ENCODE peak calls at places on chromosomes 1 and 21, in eight cellular contexts. E is uterus; B is heart right ventricle; Z is RWPE1; F is CD8-positive, alpha-beta T cell; P is GM12865; U is neural progenitor cell; G is AG04450. Q is an unnamed sample.

GRCh38 chr1:164611754-164612642 is 53.0 kb downstream of the PBX1 start:
- DNase-seq in U (peak), B (peak), P (no peak), G (peak), Z (peak), F (no peak), E (no peak), Q (no peak)

GRCh38 chr21:34020934-34021553 is 52.3 kb upstream of the MRPS6 start:
- DNase-seq in B (no peak), G (no peak), U (no peak), F (no peak), E (no peak), Z (no peak), P (no peak), Q (no peak)

GRCh38 chr1:203404546-203404945 is 53.6 kb upstream of the FMOD start:
- DNase-seq in E (no peak), B (no peak), U (no peak), G (no peak), Z (no peak), F (no peak), P (no peak), Q (no peak)

GRCh38 chr1:147292635-147293251 is 50.3 kb downstream of the CHD1L start:
- DNase-seq in P (no peak), B (no peak), Z (no peak), E (no peak), G (peak), U (no peak), F (no peak), Q (no peak)

GRCh38 chr1:15856888-15857287 is 9.4 kb downstream of the SPEN start:
- DNase-seq in Z (no peak), P (no peak), U (no peak), F (no peak), E (no peak), B (no peak), G (no peak), Q (no peak)

GRCh38 chr1:94579876-94580294 is 38.3 kb upstream of the F3 start:
- DNase-seq in F (no peak), Z (peak), P (no peak), G (peak), U (no peak), B (no peak), E (no peak), Q (no peak)

GRCh38 chr1:171655215-171656116 is 3.0 kb upstream of the MYOC start:
- DNase-seq in B (peak), E (peak), P (peak), U (peak), Z (no peak), F (peak), G (no peak), Q (peak)

GRCh38 chr1:21326861-21327344 is 36.6 kb upstream of the ECE1 start:
- DNase-seq in B (no peak), G (no peak), E (peak), U (peak), Z (no peak), F (no peak), P (no peak), Q (no peak)

GRCh38 chr1:216193839-216194443 is 229.3 kb downstream of the USH2A start:
- DNase-seq in B (no peak), G (no peak), E (no peak), Z (no peak), P (no peak), U (no peak), F (no peak), Q (no peak)

GRCh38 chr1:200258447-200259375 is 151.1 kb downstream of the ZNF281 start:
- DNase-seq in U (no peak), B (no peak), Z (peak), E (no peak), P (peak), F (no peak), G (no peak), Q (no peak)

GRCh38 chr1:99738858-99739465 is 27.5 kb downstream of the FRRS1 start:
- DNase-seq in U (no peak), B (no peak), F (no peak), Z (no peak), P (no peak), E (no peak), G (no peak), Q (no peak)

GRCh38 chr1:210250998-210251679 is 18.5 kb downstream of the SERTAD4 start:
- DNase-seq in U (peak), E (peak), G (no peak), F (no peak), B (peak), P (peak), Z (peak), Q (no peak)

GRCh38 chr1:204359474-204360255 is at the start of gene PLEKHA6:
- DNase-seq in G (no peak), E (peak), F (no peak), P (no peak), Z (no peak), B (peak), U (peak), Q (no peak)

GRCh38 chr1:171743014-171743870 is 1.4 kb upstream of the VAMP4 start:
- DNase-seq in F (no peak), P (no peak), E (no peak), G (peak), U (no peak), B (no peak), Z (peak), Q (peak)

GRCh38 chr1:147600119-147601111 is 59.1 kb downstream of the BCL9 start:
- DNase-seq in B (no peak), Z (peak), P (peak), G (no peak), F (no peak), E (no peak), U (no peak), Q (peak)

GRCh38 chr1:27166929-27167328 is 12.0 kb upstream of the SLC9A1 start:
- DNase-seq in B (no peak), F (no peak), G (no peak), E (no peak), Z (no peak), U (no peak), P (no peak), Q (no peak)

GRCh38 chr1:116498789-116499628 is 71.8 kb downstream of the CD58 start:
- DNase-seq in F (peak), E (peak), B (peak), U (peak), G (no peak), P (peak), Z (peak), Q (peak)

GRCh38 chr1:223659711-223660110 is 5.8 kb downstream of the CAPN8 start:
- DNase-seq in E (no peak), G (no peak), P (no peak), B (no peak), F (no peak), U (no peak), Z (no peak), Q (no peak)

GRCh38 chr1:41500378-41500777 is 15.9 kb upstream of the EDN2 start:
- DNase-seq in Z (peak), F (no peak), G (no peak), U (no peak), E (peak), B (no peak), P (no peak), Q (no peak)

GRCh38 chr1:180953791-180954721 is 41.4 kb downstream of the KIAA1614 start:
- DNase-seq in B (peak), F (peak), E (peak), Z (peak), P (peak), G (peak), U (no peak), Q (no peak)

GRCh38 chr1:150150511-150151021 is 850 bp downstream of the PLEKHO1 start:
- DNase-seq in E (peak), P (no peak), F (peak), G (no peak), U (peak), Z (no peak), B (peak), Q (no peak)

GRCh38 chr1:27525296-27526271 is 35.6 kb upstream of the WASF2 start:
- DNase-seq in G (no peak), Z (peak), B (peak), E (peak), U (peak), P (peak), F (peak), Q (peak)

GRCh38 chr1:153538315-153538821 is 2.4 kb downstream of the S100A5 start:
- DNase-seq in F (no peak), Z (no peak), G (no peak), B (no peak), E (no peak), P (peak), U (peak), Q (no peak)

GRCh38 chr1:161258439-161259386 is at the start of gene PCP4L1:
- DNase-seq in Z (peak), U (peak), E (no peak), B (peak), G (no peak), F (peak), P (peak), Q (no peak)

GRCh38 chr1:30759718-30760281 is 2.2 kb upstream of the LAPTM5 start:
- DNase-seq in G (no peak), P (peak), B (no peak), U (no peak), Z (no peak), F (peak), E (no peak), Q (no peak)

GRCh38 chr1:47477595-47478080 is 39.8 kb downstream of the FOXD2 start:
- DNase-seq in F (no peak), Z (peak), U (no peak), P (no peak), B (no peak), G (no peak), E (no peak), Q (no peak)

GRCh38 chr1:55288245-55288644 is 73.1 kb upstream of the USP24 start:
- DNase-seq in Z (no peak), B (peak), U (no peak), P (peak), F (no peak), G (no peak), E (no peak), Q (no peak)

GRCh38 chr1:175262646-175263045 is 70.1 kb upstream of the KIAA0040 start:
- DNase-seq in E (no peak), G (no peak), U (no peak), Z (peak), B (no peak), F (no peak), P (no peak), Q (no peak)

GRCh38 chr1:221777434-221778072 is 35.7 kb upstream of the DUSP10 start:
- DNase-seq in U (no peak), B (no peak), F (peak), Z (no peak), E (no peak), P (peak), G (no peak), Q (no peak)

GRCh38 chr21:33286600-33287456 is 20.7 kb downstream of the IL10RB start:
- DNase-seq in U (no peak), F (no peak), B (peak), G (no peak), P (no peak), E (peak), Z (peak), Q (no peak)

GRCh38 chr1:227917081-227917950 is 30.4 kb downstream of the WNT9A start:
- DNase-seq in E (no peak), F (no peak), B (no peak), U (peak), Z (no peak), P (no peak), G (no peak), Q (no peak)

GRCh38 chr1:218456449-218456848 is 111.3 kb downstream of the TGFB2 start:
- DNase-seq in U (no peak), B (no peak), F (no peak), E (no peak), Z (no peak), P (peak), G (no peak), Q (no peak)

GRCh38 chr1:185348296-185348695 is 31.3 kb upstream of the IVNS1ABP start:
- DNase-seq in U (no peak), G (no peak), F (no peak), E (no peak), B (no peak), P (no peak), Z (no peak), Q (no peak)

GRCh38 chr1:161484613-161485012 is 20.6 kb upstream of the FCGR2A start:
- DNase-seq in G (no peak), B (no peak), Z (no peak), F (no peak), U (no peak), E (no peak), P (peak), Q (no peak)

GRCh38 chr1:205456868-205457724 is 1.3 kb upstream of the BLACAT1 start:
- DNase-seq in U (peak), G (no peak), Z (no peak), F (no peak), E (no peak), P (no peak), B (no peak), Q (no peak)

GRCh38 chr1:91830242-91831131 is 55.5 kb downstream of the TGFBR3 start:
- DNase-seq in G (peak), E (peak), U (no peak), B (peak), F (no peak), Z (no peak), P (no peak), Q (no peak)

GRCh38 chr1:156123356-156124196 is 9.1 kb downstream of the LMNA start:
- DNase-seq in E (peak), G (peak), F (peak), Z (peak), P (peak), U (peak), B (peak), Q (peak)

GRCh38 chr1:87039096-87039495 is 124.7 kb downstream of the HS2ST1 start:
- DNase-seq in P (no peak), G (no peak), E (no peak), U (no peak), B (no peak), F (no peak), Z (no peak), Q (no peak)

DNA sequence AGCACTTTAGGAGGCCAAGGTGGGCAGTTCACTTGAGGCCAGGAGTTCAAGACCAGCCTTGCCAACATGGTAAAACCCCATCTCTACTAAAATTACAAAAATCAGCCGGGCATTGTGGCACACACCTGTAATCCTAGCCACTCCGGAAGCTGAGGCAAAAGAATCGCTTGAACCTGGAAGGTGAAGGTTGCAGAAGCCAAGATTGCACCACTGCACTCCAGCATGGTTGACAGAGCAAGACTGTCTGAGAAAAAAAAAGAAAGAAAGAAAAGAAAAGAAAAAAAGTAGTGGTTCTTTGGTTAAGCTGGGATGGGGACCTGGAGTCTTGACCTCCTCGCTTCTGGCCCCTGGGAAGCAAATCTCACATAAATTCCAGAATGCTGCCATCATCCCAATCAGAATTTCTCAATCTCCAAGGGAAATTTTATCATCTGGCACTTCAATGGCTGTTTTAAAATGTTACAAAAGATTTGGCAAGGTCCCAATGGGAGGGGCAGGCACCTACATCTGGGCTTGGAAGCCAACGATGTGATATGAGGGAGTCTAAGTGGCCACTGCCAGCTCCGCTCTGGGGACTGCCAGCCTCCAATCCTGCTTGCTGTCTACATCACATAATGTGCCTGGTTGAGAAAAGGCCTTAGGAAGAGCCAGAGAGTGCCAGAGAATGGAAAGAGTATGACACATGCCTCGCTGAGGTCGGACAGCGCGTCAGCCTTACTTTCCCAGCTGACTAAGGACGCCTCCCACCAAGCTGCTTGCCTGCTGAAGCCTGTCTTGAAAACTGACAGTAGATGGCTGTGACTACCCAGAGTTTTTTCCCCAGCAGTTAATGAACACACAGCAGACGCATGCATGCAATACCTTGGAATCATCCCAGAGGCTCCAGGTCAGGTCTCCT is 42.1 kb upstream of the SRP9 start:
- DNase-seq in F (no peak), U (peak), B (peak), Z (peak), E (peak), P (no peak), G (peak), Q (no peak)
- TF ChIP-seq CTCF in F (no peak), U (no peak), B (no peak), Z (no peak), E (no peak), P (no peak), G (no peak), Q (no peak)

GRCh38 chr1:197363855-197364254 is 95.8 kb downstream of the CRB1 start:
- DNase-seq in E (no peak), U (no peak), P (no peak), F (no peak), B (no peak), G (no peak), Z (no peak), Q (no peak)
- TF ChIP-seq CTCF in E (no peak), U (no peak), P (no peak), F (no peak), B (no peak), G (no peak), Z (no peak), Q (no peak)

DNA sequence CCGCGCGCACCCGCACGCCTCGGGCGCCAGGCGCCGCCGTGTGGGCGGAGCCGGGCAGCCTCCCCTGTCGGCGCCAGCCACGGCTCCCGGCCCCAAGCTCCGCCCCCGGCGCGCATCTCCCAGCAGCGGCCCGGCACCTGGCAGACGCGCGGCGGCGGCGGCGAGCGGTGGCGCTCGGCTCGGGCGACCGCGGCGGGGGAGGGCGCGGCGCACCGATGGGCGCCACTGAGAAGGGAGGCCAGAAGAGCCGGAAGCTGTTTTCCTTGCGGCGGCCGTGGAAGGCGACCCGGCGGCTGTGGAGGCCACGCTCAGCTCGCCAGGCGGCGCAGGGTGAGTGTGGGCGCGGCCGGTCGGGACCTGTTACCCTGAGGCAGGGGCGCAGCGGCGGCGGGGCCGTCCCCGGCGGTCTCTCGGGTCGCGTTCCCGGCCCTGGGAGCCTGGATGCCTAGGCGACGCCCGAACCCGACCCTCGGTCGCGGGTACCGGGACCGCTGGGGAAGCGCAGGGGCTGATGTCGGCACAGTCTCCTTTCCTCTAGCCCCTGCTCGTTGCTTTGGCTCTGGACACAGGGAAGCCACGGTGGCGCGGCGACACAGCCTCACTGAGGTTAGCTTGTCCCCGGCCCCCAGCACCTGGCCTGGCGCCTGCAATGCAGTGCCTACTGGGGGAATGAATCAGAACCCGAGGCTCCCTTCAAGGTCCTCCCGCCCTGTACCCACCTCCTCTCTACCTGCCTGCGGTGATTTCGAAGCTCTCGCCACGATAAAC is 54.8 kb upstream of the DNAJC6 start:
- DNase-seq in U (peak), Z (peak), P (peak), G (no peak), E (peak), B (peak), F (peak), Q (peak)
- TF ChIP-seq CTCF in U (peak), Z (peak), P (no peak), G (peak), E (peak), B (no peak), F (no peak), Q (no peak)

DNA sequence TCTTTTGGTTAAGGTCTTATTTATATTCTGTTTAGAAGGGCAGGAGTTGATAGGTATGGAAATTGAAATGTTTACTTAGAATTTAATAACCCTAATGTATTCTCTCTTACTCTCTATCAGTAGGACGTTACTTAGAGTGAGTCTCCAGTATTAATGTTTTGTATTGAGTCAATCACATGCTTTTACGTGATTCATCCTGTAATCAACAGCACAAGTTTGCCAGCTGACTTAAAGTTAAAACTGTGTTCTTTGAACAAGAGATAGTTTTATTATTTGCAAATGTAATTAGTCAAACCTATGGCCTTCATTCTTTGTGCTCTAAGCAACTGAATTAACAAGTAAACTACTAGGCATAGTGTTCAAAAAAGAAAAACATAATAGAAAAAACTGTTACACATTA is 57.3 kb downstream of the PKN2 start:
- DNase-seq in P (no peak), B (no peak), Z (peak), G (no peak), U (no peak), E (no peak), F (no peak), Q (no peak)
- TF ChIP-seq CTCF in P (no peak), B (no peak), Z (no peak), G (no peak), U (no peak), E (no peak), F (no peak), Q (no peak)

GRCh38 chr1:101847608-101848007 is 149.1 kb downstream of the OLFM3 start:
- DNase-seq in G (no peak), Z (no peak), E (no peak), F (no peak), B (no peak), P (no peak), U (no peak), Q (no peak)
- TF ChIP-seq CTCF in G (no peak), Z (no peak), E (no peak), F (no peak), B (no peak), P (no peak), U (no peak), Q (no peak)

DNA sequence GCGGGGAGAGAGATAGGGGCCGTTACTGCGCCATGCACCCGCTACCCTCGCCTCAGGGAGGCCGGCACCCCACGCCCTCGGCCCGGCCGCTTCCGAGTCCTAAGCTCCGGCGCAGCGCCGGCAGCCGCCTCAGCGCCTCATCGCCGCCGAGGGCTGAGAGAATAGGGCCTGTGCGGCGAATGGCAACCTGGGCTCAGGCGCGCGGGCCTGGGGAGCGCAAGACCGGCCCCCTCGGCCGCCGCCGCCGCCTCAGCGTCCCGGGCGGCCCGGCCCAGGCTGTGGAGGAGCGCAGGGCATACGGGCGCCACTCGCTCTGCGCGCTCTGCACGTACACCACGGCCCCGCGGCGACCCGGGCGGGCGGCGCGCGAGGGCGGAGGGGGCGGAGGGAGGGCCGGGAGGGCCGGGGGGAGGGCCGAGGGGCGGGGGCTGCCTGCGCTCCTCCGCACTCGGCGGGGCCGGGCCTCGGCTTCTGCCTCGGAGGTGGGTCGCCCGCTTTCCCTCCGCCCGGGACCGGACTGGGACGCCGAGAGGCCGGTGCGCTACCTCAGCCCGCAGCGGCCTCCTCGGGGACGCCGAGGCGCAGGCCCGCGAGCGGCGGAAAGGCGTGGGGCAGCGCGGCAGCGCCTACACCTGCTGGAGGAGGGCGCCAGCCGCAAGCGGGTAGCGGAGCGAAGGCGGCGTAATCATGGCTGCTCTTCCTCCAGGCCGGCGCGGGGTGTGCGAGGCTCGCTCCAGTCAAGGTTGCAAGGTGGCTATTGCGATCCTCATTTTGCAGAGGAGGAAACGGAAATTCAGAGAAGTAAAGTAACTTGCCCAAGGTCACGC is at the start of gene EGLN1:
- DNase-seq in E (peak), B (peak), Z (peak), P (peak), U (peak), G (peak), F (peak), Q (peak)
- TF ChIP-seq CTCF in E (peak), B (peak), Z (peak), P (peak), U (peak), G (peak), F (peak), Q (peak)